ENCODE peak calls at places on chromosomes 11 and 22, in four cellular contexts. G, S, L and T are unnamed samples.

GRCh38 chr22:35021166-35021565 is 44.8 kb upstream of the ISX start:
- DNase-seq in S (no peak), G (no peak), L (no peak), T (no peak)

GRCh38 chr11:128341767-128342318 is 245.5 kb downstream of the ETS1 start:
- DNase-seq in L (no peak), S (no peak), G (no peak), T (no peak)

GRCh38 chr11:117371453-117371852 is 43.8 kb downstream of the CEP164 start:
- DNase-seq in G (no peak), L (no peak), S (no peak), T (no peak)

GRCh38 chr11:66339163-66339675 is 3.0 kb upstream of the RIN1 start:
- DNase-seq in S (no peak), L (no peak), G (no peak), T (no peak)

GRCh38 chr11:18791175-18792065 is at the start of gene PTPN5:
- DNase-seq in S (peak; percentile 23), G (no peak), L (no peak), T (no peak)

GRCh38 chr11:64064374-64065140 is 28.8 kb downstream of the FLRT1 start:
- DNase-seq in G (no peak), L (no peak), S (no peak), T (no peak)

GRCh38 chr11:79335681-79336080 is 105.1 kb downstream of the TENM4 start:
- DNase-seq in G (no peak), S (no peak), L (no peak), T (no peak)

GRCh38 chr11:125075900-125076317 is 12.8 kb downstream of the SLC37A2 start:
- DNase-seq in L (no peak), S (no peak), G (no peak), T (no peak)

DNA sequence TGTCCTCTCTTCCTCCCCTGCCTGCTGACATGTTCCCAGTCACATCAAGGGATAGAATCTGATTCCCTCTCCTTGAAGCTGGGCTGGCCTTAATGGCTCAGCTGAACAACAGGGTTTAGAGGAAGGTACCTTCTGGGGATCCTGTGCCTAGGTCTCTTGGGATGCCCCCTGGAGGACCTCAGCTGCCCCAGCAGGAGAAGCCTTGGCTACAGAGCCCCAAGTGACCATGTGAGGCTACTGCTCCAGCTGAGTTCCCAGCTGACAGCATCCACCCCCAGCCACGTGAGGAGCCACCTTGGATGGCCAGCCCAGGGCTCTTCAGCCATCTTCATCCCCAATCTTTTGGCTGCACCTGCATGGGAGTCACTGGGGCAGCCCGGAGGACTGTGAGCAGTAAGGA is 1499.3 kb downstream of the TBC1D22A start:
- DNase-seq in S (no peak), G (no peak), L (no peak), T (no peak)
- TF ChIP-seq CTCF in S (no peak), G (no peak), L (no peak), T (no peak)

DNA sequence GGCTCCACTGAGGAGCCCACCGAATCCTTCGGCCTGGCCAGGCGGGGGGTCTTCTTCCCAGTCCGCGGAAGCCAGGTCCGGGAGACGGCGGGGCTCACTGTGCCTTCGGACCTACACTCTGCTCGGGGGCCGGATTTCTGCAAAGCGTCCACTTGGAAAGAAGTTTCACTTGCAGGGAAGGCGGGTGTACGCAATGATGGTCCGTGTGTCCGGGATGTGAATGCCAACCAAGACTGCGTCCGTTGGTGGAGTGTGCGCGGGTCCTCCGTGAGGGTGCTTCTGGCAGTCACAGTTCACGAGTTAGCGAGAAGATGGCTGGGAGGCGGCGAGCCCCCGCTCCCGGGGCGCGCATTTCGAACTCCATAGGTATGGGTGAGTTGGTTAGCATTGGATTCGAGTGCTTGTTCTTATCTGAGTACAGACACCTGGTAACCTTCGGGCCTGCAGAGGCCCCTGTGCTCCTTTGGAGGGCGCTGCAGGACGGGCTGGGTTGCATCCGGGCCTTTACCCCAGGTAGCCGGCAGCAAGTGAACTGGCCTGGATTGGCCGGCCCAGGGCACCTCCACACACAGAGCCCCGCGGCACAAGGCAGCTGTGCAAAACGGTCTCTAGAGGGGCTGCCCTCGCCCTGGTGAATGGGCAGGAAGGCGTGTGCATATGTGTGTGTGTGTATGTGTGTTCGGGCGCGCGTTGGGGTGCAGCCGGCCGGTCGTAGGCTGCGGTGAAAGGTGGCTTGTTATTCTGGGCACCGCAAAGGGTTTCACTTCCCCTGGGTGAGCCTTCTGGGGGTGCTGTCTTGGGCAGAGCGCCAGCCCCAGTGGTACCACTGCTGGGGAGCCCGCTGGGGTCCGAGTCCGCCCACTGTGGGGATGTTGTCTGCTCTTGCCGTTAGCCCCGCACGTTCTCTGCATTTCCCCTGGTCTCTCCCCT is 13.3 kb upstream of the CYP2R1 start:
- DNase-seq in L (peak; percentile 43), G (peak; percentile 56), S (peak; percentile 27), T (peak; percentile 70)
- TF ChIP-seq CTCF in L (no peak), G (no peak), S (no peak), T (no peak)

GRCh38 chr11:111918390-111919256 is at the start of gene C11orf52:
- DNase-seq in G (peak; percentile 53), S (no peak), L (peak; percentile 89), T (no peak)
- TF ChIP-seq CTCF in G (no peak), S (no peak), L (no peak), T (no peak)

GRCh38 chr22:30286813-30287625 is 2.3 kb downstream of the CASTOR1 start:
- DNase-seq in G (peak; percentile 79), S (peak; percentile 42), L (peak; percentile 80), T (peak; percentile 86)

GRCh38 chr22:30285846-30286200 is 3.5 kb downstream of the CASTOR1 start:
- DNase-seq in G (no peak), L (no peak), S (no peak), T (no peak)

GRCh38 chr22:30287626-30288413 is 1.5 kb downstream of the CASTOR1 start:
- DNase-seq in G (peak; percentile 92), L (peak; percentile 89), S (no peak), T (peak; percentile 85)

GRCh38 chr22:30285176-30285845 is 4.0 kb downstream of the CASTOR1 start:
- DNase-seq in L (no peak), S (no peak), G (no peak), T (no peak)

GRCh38 chr22:30286331-30286730 is 3.0 kb downstream of the CASTOR1 start:
- DNase-seq in S (no peak), G (no peak), L (no peak), T (no peak)
- TF ChIP-seq CTCF in S (no peak), G (no peak), L (no peak), T (no peak)